ENCODE peak calls at places on chromosomes 12 and 14, in seven cellular contexts. X is fibroblast of mammary gland; Y is sigmoid colon; W is effector memory CD4-positive, alpha-beta T cell; V is fibroblast of lung; Z is GM23338; K is cardiac muscle cell. S is an unnamed sample.

GRCh38 chr12:6038160-6038559 is 86.3 kb downstream of the VWF start:
- DNase-seq in X (peak; percentile 80), Y (peak; percentile 64), W (no peak), V (peak; percentile 66), Z (peak; percentile 98), K (peak; percentile 84), S (peak; percentile 33)

GRCh38 chr14:51650721-51651387 is 856 bp upstream of the FRMD6 start:
- DNase-seq in X (peak; percentile 47), Y (peak; percentile 73), W (no peak), V (no peak), Z (peak; percentile 47), K (no peak), S (no peak)

GRCh38 chr12:71166280-71166679 is 8.5 kb upstream of the TSPAN8 start:
- DNase-seq in X (no peak), Y (no peak), W (no peak), V (no peak), Z (no peak), K (no peak), S (no peak)

GRCh38 chr12:18224745-18225144 is 36.6 kb upstream of the PIK3C2G start:
- DNase-seq in X (peak; percentile 57), Y (no peak), W (no peak), V (peak; percentile 37), Z (peak; percentile 73), K (peak; percentile 68), S (no peak)

GRCh38 chr12:123449103-123449736 is 8.7 kb upstream of the SNRNP35 start:
- DNase-seq in X (no peak), Y (no peak), W (no peak), V (no peak), Z (no peak), K (no peak), S (no peak)

GRCh38 chr12:116879509-116880212 is 1.6 kb downstream of the HRK start:
- DNase-seq in X (no peak), Y (no peak), W (no peak), V (no peak), Z (peak; percentile 42), K (no peak), S (no peak)

GRCh38 chr12:122991623-122992275 is 11.3 kb downstream of the ARL6IP4 start:
- DNase-seq in X (no peak), Y (no peak), W (no peak), V (no peak), Z (no peak), K (no peak), S (no peak)

GRCh38 chr12:88325076-88325827 is 183.1 kb downstream of the TMTC3 start:
- DNase-seq in X (peak; percentile 97), Y (no peak), W (no peak), V (peak; percentile 98), Z (no peak), K (peak; percentile 76), S (no peak)

GRCh38 chr14:87896393-87897380 is 96.3 kb downstream of the GALC start:
- DNase-seq in X (peak; percentile 73), Y (no peak), W (no peak), V (peak; percentile 60), Z (peak; percentile 81), K (peak; percentile 71), S (peak; percentile 8)

GRCh38 chr12:124422570-124423523 is 128.0 kb downstream of the RFLNA start:
- DNase-seq in X (peak; percentile 94), Y (peak; percentile 97), W (no peak), V (peak; percentile 97), Z (no peak), K (peak; percentile 98), S (no peak)

GRCh38 chr12:119573086-119573485 is 20.5 kb upstream of the TMEM233 start:
- DNase-seq in X (no peak), Y (no peak), W (no peak), V (no peak), Z (no peak), K (no peak), S (no peak)

GRCh38 chr12:2690348-2691000 is 104.3 kb upstream of the FKBP4 start:
- DNase-seq in X (no peak), Y (no peak), W (no peak), V (no peak), Z (no peak), K (no peak), S (no peak)

GRCh38 chr14:76754586-76754985 is 6.7 kb upstream of the VASH1 start:
- DNase-seq in X (no peak), Y (no peak), W (no peak), V (no peak), Z (no peak), K (no peak), S (no peak)

GRCh38 chr12:101001669-101002068 is 207.1 kb downstream of the ANO4 start:
- DNase-seq in X (no peak), Y (no peak), W (no peak), V (no peak), Z (no peak), K (no peak), S (no peak)

GRCh38 chr12:101010881-101011280 is 199.2 kb downstream of the SLC5A8 start:
- DNase-seq in X (no peak), Y (no peak), W (no peak), V (no peak), Z (no peak), K (no peak), S (no peak)

GRCh38 chr12:101009274-101009673 is 200.8 kb downstream of the SLC5A8 start:
- DNase-seq in X (no peak), Y (no peak), W (no peak), V (no peak), Z (no peak), K (no peak), S (no peak)

GRCh38 chr12:101004891-101005290 is 205.1 kb downstream of the SLC5A8 start:
- DNase-seq in X (peak; percentile 33), Y (no peak), W (no peak), V (peak; percentile 41), Z (no peak), K (no peak), S (no peak)
- H3K4me3 ChIP-seq in X (no peak overlapping the region), Y (no peak overlapping the region), W (no peak overlapping the region), V (no peak overlapping the region), Z (no peak overlapping the region), K (no peak overlapping the region), S (no peak overlapping the region)

GRCh38 chr14:106377432-106377831 is 851.0 kb downstream of the TMEM121 start:
- DNase-seq in X (no peak), Y (no peak), W (no peak), V (no peak), Z (no peak), K (no peak), S (no peak)
- H3K4me3 ChIP-seq in X (no peak overlapping the region), Y (no peak overlapping the region), W (no peak overlapping the region), V (no peak overlapping the region), Z (no peak overlapping the region), K (no peak overlapping the region), S (no peak overlapping the region)

GRCh38 chr12:263574-263973 is 938 bp upstream of the SLC6A13 start:
- DNase-seq in X (no peak), Y (no peak), W (no peak), V (peak; percentile 66), Z (no peak), K (no peak), S (no peak)

GRCh38 chr12:265096-265495 is 2.5 kb upstream of the SLC6A13 start:
- DNase-seq in X (no peak), Y (no peak), W (no peak), V (no peak), Z (no peak), K (no peak), S (no peak)

GRCh38 chr12:264269-264668 is 1.6 kb upstream of the SLC6A13 start:
- DNase-seq in X (no peak), Y (no peak), W (no peak), V (no peak), Z (no peak), K (peak; percentile 59), S (no peak)

GRCh38 chr12:262817-263216 is at the start of gene SLC6A13:
- DNase-seq in X (no peak), Y (no peak), W (no peak), V (peak; percentile 58), Z (no peak), K (no peak), S (no peak)

DNA sequence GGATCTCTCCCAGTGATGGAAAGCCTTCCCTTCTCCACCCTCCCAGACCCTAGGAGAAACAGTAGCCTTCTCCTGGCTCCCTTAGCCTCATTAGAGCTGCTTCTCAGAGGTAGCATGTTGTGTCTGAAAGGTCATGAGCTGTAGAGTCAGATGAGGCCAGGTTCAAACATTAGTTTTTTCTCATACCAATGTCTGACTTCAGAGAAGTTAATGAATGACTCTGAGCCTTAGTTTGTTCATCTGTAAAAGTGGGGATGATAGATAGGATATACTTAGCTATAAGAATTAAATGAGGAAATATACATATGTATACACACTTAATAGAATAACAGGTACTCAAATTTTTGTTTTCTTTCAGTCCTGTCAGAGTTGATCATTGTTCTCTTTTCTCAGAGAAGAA is 523 bp downstream of the SLC6A13 start:
- DNase-seq in X (no peak), Y (no peak), W (no peak), V (no peak), Z (no peak), K (no peak), S (no peak)
- H3K4me3 ChIP-seq in X (no peak overlapping the region), Y (no peak overlapping the region), W (no peak overlapping the region), V (no peak overlapping the region), Z (no peak overlapping the region), K (no peak overlapping the region), S (no peak overlapping the region)

GRCh38 chr12:12819752-12820311 is 6.7 kb downstream of the DDX47 start:
- DNase-seq in X (peak; percentile 93), Y (no peak), W (no peak), V (peak; percentile 99), Z (no peak), K (peak; percentile 87), S (no peak)
- H3K4me3 ChIP-seq in X (no peak overlapping the region), Y (no peak overlapping the region), W (no peak overlapping the region), V (no peak overlapping the region), Z (no peak overlapping the region), K (no peak overlapping the region), S (no peak overlapping the region)

GRCh38 chr12:57765003-57765697 is 1.7 kb downstream of the CYP27B1 start:
- DNase-seq in X (no peak), Y (no peak), W (no peak), V (peak; percentile 28), Z (peak; percentile 86), K (peak; percentile 37), S (peak; percentile 44)
- H3K4me3 ChIP-seq in X (peak overlapping the region; percentile 23), Y (peak overlapping the region; percentile 33), W (peak overlapping the region; percentile 68), V (no peak overlapping the region), Z (peak overlapping the region; percentile 83), K (no peak overlapping the region), S (peak overlapping the region; percentile 70)

GRCh38 chr14:106872619-106873446 is 1346.5 kb downstream of the TMEM121 start:
- DNase-seq in X (peak; percentile 14), Y (no peak), W (peak; percentile 65), V (no peak), Z (peak; percentile 3), K (no peak), S (peak; percentile 84)
- H3K4me3 ChIP-seq in X (no peak overlapping the region), Y (no peak overlapping the region), W (peak overlapping the region; percentile 24), V (no peak overlapping the region), Z (no peak overlapping the region), K (no peak overlapping the region), S (peak overlapping the region; percentile 49)

DNA sequence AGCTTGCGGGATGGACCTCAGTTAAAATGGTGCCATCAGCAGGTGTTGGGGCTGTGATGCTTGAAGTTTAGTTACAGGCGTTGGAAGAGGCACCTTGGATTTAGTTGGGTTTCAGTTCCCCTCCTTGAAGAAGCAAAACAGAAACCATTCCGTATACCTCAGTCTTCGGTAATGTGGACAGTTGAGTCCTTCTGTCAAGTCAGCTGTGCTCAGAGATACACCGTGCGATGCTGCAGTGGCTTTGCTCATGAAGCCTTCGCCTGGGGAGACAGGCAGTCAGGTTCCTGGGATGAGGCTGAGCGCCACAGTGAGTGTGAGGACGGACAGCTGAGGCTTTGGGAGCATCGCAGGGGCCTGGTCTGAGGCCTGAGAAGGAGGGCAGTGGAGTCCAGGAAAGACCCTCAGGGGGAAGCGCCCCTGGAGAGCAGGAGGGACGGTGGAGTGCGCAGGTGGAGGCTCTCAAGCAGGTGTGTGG is 7.4 kb downstream of the RAN start:
- DNase-seq in X (no peak), Y (peak; percentile 61), W (no peak), V (no peak), Z (peak; percentile 23), K (no peak), S (no peak)
- H3K4me3 ChIP-seq in X (no peak overlapping the region), Y (no peak overlapping the region), W (no peak overlapping the region), V (no peak overlapping the region), Z (no peak overlapping the region), K (no peak overlapping the region), S (no peak overlapping the region)